ENCODE peak calls at places on chromosomes 11 and 22, in seven cellular contexts. One of them, this sample, is unnamed.

GRCh38 chr11:19676508-19677379 is 35.9 kb upstream of the NAV2 start:
- DNase-seq in stimulated activated CD4-positive, alpha-beta T cell treated with anti-CD3 and anti-CD28 coated beads, Interleukin-4, amount 100 ng/mL, for 1 hour: no peak
- DNase-seq in Daoy: peak; percentile 44
- DNase-seq in hippocampal formation: peak; percentile 5
- DNase-seq in NCI-H1092 treated with DMSO at 0.1 percent for 48 hours: no peak
- DNase-seq in HFF-Myc: no peak
- DNase-seq in cardiac septum: no peak
- DNase-seq in this sample: no peak

GRCh38 chr11:47269002-47269828 is 718 bp upstream of the MADD start:
- DNase-seq in stimulated activated CD4-positive, alpha-beta T cell treated with anti-CD3 and anti-CD28 coated beads, Interleukin-4, amount 100 ng/mL, for 1 hour: peak; percentile 88
- DNase-seq in Daoy: peak; percentile 90
- DNase-seq in hippocampal formation: peak; percentile 78
- DNase-seq in NCI-H1092 treated with DMSO at 0.1 percent for 48 hours: peak; percentile 97
- DNase-seq in HFF-Myc: peak; percentile 86
- DNase-seq in cardiac septum: peak; percentile 92
- DNase-seq in this sample: no peak

GRCh38 chr22:27377901-27378300 is 423.7 kb downstream of the MN1 start:
- DNase-seq in stimulated activated CD4-positive, alpha-beta T cell treated with anti-CD3 and anti-CD28 coated beads, Interleukin-4, amount 100 ng/mL, for 1 hour: no peak
- DNase-seq in Daoy: peak; percentile 70
- DNase-seq in hippocampal formation: no peak
- DNase-seq in NCI-H1092 treated with DMSO at 0.1 percent for 48 hours: peak; percentile 94
- DNase-seq in HFF-Myc: no peak
- DNase-seq in cardiac septum: no peak
- DNase-seq in this sample: no peak

GRCh38 chr11:92932023-92932422 is 37.4 kb upstream of the MTNR1B start:
- DNase-seq in stimulated activated CD4-positive, alpha-beta T cell treated with anti-CD3 and anti-CD28 coated beads, Interleukin-4, amount 100 ng/mL, for 1 hour: no peak
- DNase-seq in Daoy: peak; percentile 11
- DNase-seq in hippocampal formation: no peak
- DNase-seq in NCI-H1092 treated with DMSO at 0.1 percent for 48 hours: no peak
- DNase-seq in HFF-Myc: no peak
- DNase-seq in cardiac septum: no peak
- DNase-seq in this sample: no peak

GRCh38 chr11:11316651-11317050 is 36.4 kb downstream of the CSNK2A3 start:
- DNase-seq in stimulated activated CD4-positive, alpha-beta T cell treated with anti-CD3 and anti-CD28 coated beads, Interleukin-4, amount 100 ng/mL, for 1 hour: no peak
- DNase-seq in Daoy: no peak
- DNase-seq in hippocampal formation: no peak
- DNase-seq in NCI-H1092 treated with DMSO at 0.1 percent for 48 hours: no peak
- DNase-seq in HFF-Myc: no peak
- DNase-seq in cardiac septum: no peak
- DNase-seq in this sample: no peak

GRCh38 chr11:114175706-114176105 is 116.2 kb downstream of the ZBTB16 start:
- DNase-seq in stimulated activated CD4-positive, alpha-beta T cell treated with anti-CD3 and anti-CD28 coated beads, Interleukin-4, amount 100 ng/mL, for 1 hour: no peak
- DNase-seq in Daoy: no peak
- DNase-seq in hippocampal formation: no peak
- DNase-seq in NCI-H1092 treated with DMSO at 0.1 percent for 48 hours: no peak
- DNase-seq in HFF-Myc: no peak
- DNase-seq in cardiac septum: no peak
- DNase-seq in this sample: no peak

GRCh38 chr11:65251476-65251875 is 10.3 kb upstream of the POLA2 start:
- DNase-seq in stimulated activated CD4-positive, alpha-beta T cell treated with anti-CD3 and anti-CD28 coated beads, Interleukin-4, amount 100 ng/mL, for 1 hour: no peak
- DNase-seq in Daoy: no peak
- DNase-seq in hippocampal formation: no peak
- DNase-seq in NCI-H1092 treated with DMSO at 0.1 percent for 48 hours: no peak
- DNase-seq in HFF-Myc: no peak
- DNase-seq in cardiac septum: no peak
- DNase-seq in this sample: no peak

GRCh38 chr11:94183251-94183885 is 54.7 kb downstream of the PANX1 start:
- DNase-seq in stimulated activated CD4-positive, alpha-beta T cell treated with anti-CD3 and anti-CD28 coated beads, Interleukin-4, amount 100 ng/mL, for 1 hour: no peak
- DNase-seq in Daoy: no peak
- DNase-seq in hippocampal formation: no peak
- DNase-seq in NCI-H1092 treated with DMSO at 0.1 percent for 48 hours: no peak
- DNase-seq in HFF-Myc: no peak
- DNase-seq in cardiac septum: no peak
- DNase-seq in this sample: no peak

GRCh38 chr22:23547818-23548500 is 32.1 kb downstream of the IGLL1 start:
- DNase-seq in stimulated activated CD4-positive, alpha-beta T cell treated with anti-CD3 and anti-CD28 coated beads, Interleukin-4, amount 100 ng/mL, for 1 hour: no peak
- DNase-seq in Daoy: no peak
- DNase-seq in hippocampal formation: no peak
- DNase-seq in NCI-H1092 treated with DMSO at 0.1 percent for 48 hours: no peak
- DNase-seq in HFF-Myc: no peak
- DNase-seq in cardiac septum: no peak
- DNase-seq in this sample: no peak

GRCh38 chr11:75365711-75366181 is 14.3 kb upstream of the ARRB1 start:
- DNase-seq in stimulated activated CD4-positive, alpha-beta T cell treated with anti-CD3 and anti-CD28 coated beads, Interleukin-4, amount 100 ng/mL, for 1 hour: no peak
- DNase-seq in Daoy: no peak
- DNase-seq in hippocampal formation: no peak
- DNase-seq in NCI-H1092 treated with DMSO at 0.1 percent for 48 hours: no peak
- DNase-seq in HFF-Myc: peak; percentile 62
- DNase-seq in cardiac septum: no peak
- DNase-seq in this sample: no peak

GRCh38 chr11:120121914-120122473 is 15.9 kb downstream of the TRIM29 start:
- DNase-seq in stimulated activated CD4-positive, alpha-beta T cell treated with anti-CD3 and anti-CD28 coated beads, Interleukin-4, amount 100 ng/mL, for 1 hour: no peak
- DNase-seq in Daoy: no peak
- DNase-seq in hippocampal formation: no peak
- DNase-seq in NCI-H1092 treated with DMSO at 0.1 percent for 48 hours: no peak
- DNase-seq in HFF-Myc: no peak
- DNase-seq in cardiac septum: no peak
- DNase-seq in this sample: no peak

GRCh38 chr11:123428221-123428631 is 1.8 kb upstream of the GRAMD1B start:
- DNase-seq in stimulated activated CD4-positive, alpha-beta T cell treated with anti-CD3 and anti-CD28 coated beads, Interleukin-4, amount 100 ng/mL, for 1 hour: no peak
- DNase-seq in Daoy: no peak
- DNase-seq in hippocampal formation: no peak
- DNase-seq in NCI-H1092 treated with DMSO at 0.1 percent for 48 hours: no peak
- DNase-seq in HFF-Myc: no peak
- DNase-seq in cardiac septum: no peak
- DNase-seq in this sample: no peak

GRCh38 chr11:35271031-35271430 is 132.1 kb downstream of the CD44 start:
- DNase-seq in stimulated activated CD4-positive, alpha-beta T cell treated with anti-CD3 and anti-CD28 coated beads, Interleukin-4, amount 100 ng/mL, for 1 hour: no peak
- DNase-seq in Daoy: no peak
- DNase-seq in hippocampal formation: no peak
- DNase-seq in NCI-H1092 treated with DMSO at 0.1 percent for 48 hours: no peak
- DNase-seq in HFF-Myc: peak; percentile 73
- DNase-seq in cardiac septum: no peak
- DNase-seq in this sample: no peak

GRCh38 chr11:81159900-81160299 is 1573.8 kb downstream of the FAM181B start:
- DNase-seq in stimulated activated CD4-positive, alpha-beta T cell treated with anti-CD3 and anti-CD28 coated beads, Interleukin-4, amount 100 ng/mL, for 1 hour: no peak
- DNase-seq in Daoy: no peak
- DNase-seq in hippocampal formation: no peak
- DNase-seq in NCI-H1092 treated with DMSO at 0.1 percent for 48 hours: no peak
- DNase-seq in HFF-Myc: no peak
- DNase-seq in cardiac septum: no peak
- DNase-seq in this sample: no peak

GRCh38 chr22:44131989-44132685 is 48.6 kb upstream of the PARVG start:
- DNase-seq in stimulated activated CD4-positive, alpha-beta T cell treated with anti-CD3 and anti-CD28 coated beads, Interleukin-4, amount 100 ng/mL, for 1 hour: no peak
- DNase-seq in Daoy: no peak
- DNase-seq in hippocampal formation: no peak
- DNase-seq in NCI-H1092 treated with DMSO at 0.1 percent for 48 hours: no peak
- DNase-seq in HFF-Myc: no peak
- DNase-seq in cardiac septum: no peak
- DNase-seq in this sample: peak; percentile 54